ENCODE peak calls at places on chromosomes 3 and 15, in seven cellular contexts. J is MCF 10A, C is WERI-Rb-1, V is omental fat pad, U is AML-193, A is GM04504, G is GM12891. R is an unnamed sample.

GRCh38 chr3:9122732-9123364 is 126.6 kb downstream of the SRGAP3 start:
- DNase-seq in J (no peak), U (no peak), V (no peak), A (no peak), G (no peak), C (no peak), R (no peak)

GRCh38 chr3:39121626-39122025 is 14.1 kb downstream of the TTC21A start:
- DNase-seq in G (no peak), V (no peak), J (no peak), A (no peak), U (no peak), C (no peak), R (no peak)

GRCh38 chr3:4071481-4072184 is 231.5 kb upstream of the SETMAR start:
- DNase-seq in V (no peak), G (no peak), J (no peak), A (no peak), C (peak), U (no peak), R (no peak)

GRCh38 chr3:194137314-194138097 is 1.6 kb downstream of the HES1 start:
- DNase-seq in V (no peak), A (peak), G (no peak), U (no peak), J (peak), C (peak), R (no peak)

GRCh38 chr15:62068071-62068786 is 1.5 kb downstream of the C2CD4A start:
- DNase-seq in U (peak), A (no peak), J (peak), C (peak), V (no peak), G (peak), R (no peak)

GRCh38 chr15:100690786-100691160 is 88.4 kb downstream of the ASB7 start:
- DNase-seq in C (no peak), J (no peak), G (no peak), U (no peak), A (no peak), V (no peak), R (no peak)

GRCh38 chr3:5029715-5030114 is 50.5 kb downstream of the BHLHE40 start:
- DNase-seq in J (no peak), G (no peak), U (no peak), A (no peak), V (no peak), C (no peak), R (no peak)

GRCh38 chr15:39265261-39265660 is 315.6 kb upstream of the THBS1 start:
- DNase-seq in U (no peak), V (no peak), G (no peak), A (no peak), C (no peak), J (peak), R (no peak)

GRCh38 chr3:15953841-15954240 is 156.1 kb upstream of the ANKRD28 start:
- DNase-seq in V (no peak), U (peak), A (no peak), C (no peak), G (peak), J (peak), R (no peak)

GRCh38 chr3:186241910-186242821 is 119.9 kb downstream of the DGKG start:
- DNase-seq in G (peak), J (peak), U (peak), C (peak), V (peak), A (no peak), R (no peak)

GRCh38 chr15:45199136-45199810 is 11.5 kb upstream of the SHF start:
- DNase-seq in C (no peak), U (no peak), J (peak), G (no peak), A (no peak), V (no peak), R (no peak)

GRCh38 chr15:88797648-88798339 is 5.4 kb upstream of the ACAN start:
- DNase-seq in A (no peak), V (no peak), U (no peak), J (no peak), G (no peak), C (no peak), R (no peak)

GRCh38 chr3:59862686-59863085 is 812.9 kb upstream of the CFAP20DC start:
- DNase-seq in J (peak), V (no peak), A (no peak), G (no peak), U (no peak), C (no peak), R (no peak)

GRCh38 chr3:120572027-120572426 is 24.1 kb upstream of the NDUFB4 start:
- DNase-seq in V (no peak), J (no peak), U (no peak), C (no peak), G (no peak), A (no peak), R (no peak)

GRCh38 chr3:114879059-114880031 is 267.7 kb downstream of the ZBTB20 start:
- DNase-seq in V (no peak), U (no peak), A (peak), J (peak), C (no peak), G (no peak), R (peak)

GRCh38 chr3:103002447-103002846 is 567.6 kb downstream of the ZPLD1 start:
- DNase-seq in J (peak), A (no peak), G (no peak), U (no peak), V (no peak), C (no peak), R (peak)